ENCODE peak calls at places on chromosomes 5 and 9, in five cellular contexts. K, E, Z, D and J are unnamed samples.

GRCh38 chr9:93119953-93120845 is 13.9 kb downstream of the NINJ1 start:
- DNase-seq in D (no peak), E (no peak), K (peak), Z (peak), J (peak)

GRCh38 chr5:127280494-127281220 is 9.9 kb upstream of the MEGF10 start:
- DNase-seq in E (no peak), D (no peak), K (no peak), Z (peak), J (peak)

GRCh38 chr5:452856-453710 is 10.1 kb downstream of the EXOC3 start:
- DNase-seq in E (no peak), D (no peak), K (no peak), Z (peak), J (no peak)

GRCh38 chr9:4292781-4293180 is 7.1 kb downstream of the GLIS3 start:
- DNase-seq in E (no peak), Z (no peak), D (no peak), K (peak), J (no peak)

GRCh38 chr9:71819115-71819739 is 50.9 kb upstream of the CEMIP2 start:
- DNase-seq in D (no peak), Z (no peak), K (peak), E (peak), J (no peak)

GRCh38 chr9:76926324-76926731 is 20.4 kb upstream of the PRUNE2 start:
- DNase-seq in K (peak), D (no peak), Z (no peak), E (no peak), J (no peak)

GRCh38 chr9:95171001-95171400 is 146.5 kb downstream of the FANCC start:
- DNase-seq in E (no peak), Z (no peak), K (peak), D (no peak), J (peak)

GRCh38 chr5:156393980-156394379 is 67.0 kb downstream of the SGCD start:
- DNase-seq in D (no peak), Z (no peak), E (no peak), K (no peak), J (no peak)

GRCh38 chr5:119287547-119288073 is 68.2 kb upstream of the TNFAIP8 start:
- DNase-seq in Z (no peak), K (peak), D (no peak), E (no peak), J (peak)

GRCh38 chr5:42514759-42515158 is 91.5 kb downstream of the GHR start:
- DNase-seq in Z (peak), D (no peak), E (no peak), K (no peak), J (peak)

GRCh38 chr5:111131356-111131755 is 39.2 kb downstream of the WDR36 start:
- DNase-seq in Z (no peak), D (no peak), E (no peak), K (no peak), J (peak)

GRCh38 chr5:150497274-150497988 is 10.5 kb upstream of the NDST1 start:
- DNase-seq in Z (no peak), E (no peak), D (no peak), K (peak), J (no peak)

GRCh38 chr5:77743181-77743580 is 33.0 kb downstream of the TBCA start:
- DNase-seq in Z (no peak), K (peak), D (no peak), E (no peak), J (no peak)

GRCh38 chr9:12935714-12936113 is 160.9 kb downstream of the LURAP1L start:
- DNase-seq in E (no peak), K (peak), Z (no peak), D (no peak), J (no peak)

GRCh38 chr9:12934515-12935301 is 159.9 kb downstream of the LURAP1L start:
- DNase-seq in K (no peak), E (no peak), D (no peak), Z (no peak), J (no peak)

GRCh38 chr9:12930906-12931305 is 156.1 kb downstream of the LURAP1L start:
- DNase-seq in K (peak), Z (no peak), D (no peak), E (no peak), J (no peak)

GRCh38 chr9:12933957-12934356 is 159.1 kb downstream of the LURAP1L start:
- DNase-seq in D (no peak), K (peak), Z (no peak), E (no peak), J (peak)
- H3K27ac ChIP-seq in D (no peak), K (no peak), Z (no peak), E (no peak), J (no peak)

DNA sequence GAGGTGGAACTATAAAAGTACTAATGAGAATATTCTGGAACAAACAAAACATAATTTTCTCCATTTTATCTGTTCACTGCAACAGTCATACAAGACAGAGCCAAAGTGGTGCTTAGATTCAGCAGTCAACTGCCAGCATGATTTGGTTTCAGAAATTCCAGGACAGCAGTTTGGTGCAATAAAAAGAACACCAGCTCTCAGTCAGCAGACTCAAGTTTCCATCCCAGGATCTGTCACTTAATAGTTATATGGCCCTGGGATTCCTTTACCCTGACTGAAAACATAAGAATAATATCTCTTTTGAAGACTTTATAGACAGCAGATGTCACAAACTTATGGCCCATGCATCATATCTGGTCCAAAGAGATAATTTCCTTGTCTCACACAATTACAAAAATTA is 92.8 kb upstream of the RASEF start:
- DNase-seq in K (no peak), D (no peak), E (no peak), Z (no peak), J (no peak)
- H2BK5ac ChIP-seq in K (no peak), D (no peak), E (no peak), Z (no peak), J (no peak)

GRCh38 chr9:130701059-130702022 is 7.8 kb downstream of the EXOSC2 start:
- DNase-seq in Z (peak), D (peak), K (peak), E (peak), J (peak)
- H3K4ac ChIP-seq in Z (no peak), D (no peak), K (peak), E (no peak), J (no peak)

GRCh38 chr5:133056891-133057290 is 5.1 kb downstream of the HSPA4 start:
- DNase-seq in K (no peak), E (no peak), D (no peak), Z (no peak), J (no peak)
- H3K27ac ChIP-seq in K (no peak), E (no peak), D (no peak), Z (no peak), J (no peak)